ENCODE peak calls at places on chromosome 10, in five cellular contexts. W, E, A, Z and M are unnamed samples.

GRCh38 chr10:102831322-102832071 is 5.7 kb downstream of the CYP17A1 start:
- DNase-seq in Z (no peak), A (no peak), E (no peak), W (no peak), M (no peak)

GRCh38 chr10:22315455-22316285 is 518 bp upstream of the COMMD3 start:
- DNase-seq in W (no peak), E (peak), Z (no peak), A (no peak), M (no peak)

GRCh38 chr10:69406302-69406811 is 10.4 kb downstream of the TACR2 start:
- DNase-seq in A (no peak), E (peak), Z (no peak), W (no peak), M (no peak)

GRCh38 chr10:80500572-80501380 is 36.9 kb upstream of the SH2D4B start:
- DNase-seq in E (no peak), A (no peak), Z (peak), W (no peak), M (peak)

GRCh38 chr10:110498982-110499795 is 1.5 kb downstream of the DUSP5 start:
- DNase-seq in Z (peak), E (peak), A (no peak), W (peak), M (peak)

GRCh38 chr10:93481931-93482834 is at the start of gene MYOF:
- DNase-seq in A (peak), W (peak), Z (peak), E (peak), M (peak)

GRCh38 chr10:43287056-43288007 is 20.5 kb upstream of the RASGEF1A start:
- DNase-seq in W (peak), Z (peak), A (no peak), E (no peak), M (no peak)

GRCh38 chr10:54985732-54986131 is 184.7 kb upstream of the PCDH15 start:
- DNase-seq in W (no peak), E (no peak), A (no peak), Z (no peak), M (no peak)

GRCh38 chr10:71600856-71601255 is 118.7 kb downstream of the C10orf105 start:
- DNase-seq in W (no peak), A (no peak), Z (no peak), E (no peak), M (peak)

GRCh38 chr10:122830273-122830964 is 15.2 kb downstream of the CUZD1 start:
- DNase-seq in W (no peak), Z (no peak), A (no peak), E (no peak), M (no peak)

GRCh38 chr10:132454296-132455198 is 57.5 kb downstream of the PWWP2B start:
- DNase-seq in A (no peak), W (no peak), Z (no peak), E (no peak), M (no peak)

GRCh38 chr10:132452216-132452650 is 55.2 kb downstream of the PWWP2B start:
- DNase-seq in W (peak), E (no peak), Z (no peak), A (no peak), M (no peak)

GRCh38 chr10:132453470-132453861 is 56.5 kb downstream of the PWWP2B start:
- DNase-seq in W (no peak), A (no peak), Z (no peak), E (no peak), M (no peak)

GRCh38 chr10:132451506-132452215 is 54.7 kb downstream of the PWWP2B start:
- DNase-seq in E (no peak), Z (no peak), A (no peak), W (peak), M (no peak)

DNA sequence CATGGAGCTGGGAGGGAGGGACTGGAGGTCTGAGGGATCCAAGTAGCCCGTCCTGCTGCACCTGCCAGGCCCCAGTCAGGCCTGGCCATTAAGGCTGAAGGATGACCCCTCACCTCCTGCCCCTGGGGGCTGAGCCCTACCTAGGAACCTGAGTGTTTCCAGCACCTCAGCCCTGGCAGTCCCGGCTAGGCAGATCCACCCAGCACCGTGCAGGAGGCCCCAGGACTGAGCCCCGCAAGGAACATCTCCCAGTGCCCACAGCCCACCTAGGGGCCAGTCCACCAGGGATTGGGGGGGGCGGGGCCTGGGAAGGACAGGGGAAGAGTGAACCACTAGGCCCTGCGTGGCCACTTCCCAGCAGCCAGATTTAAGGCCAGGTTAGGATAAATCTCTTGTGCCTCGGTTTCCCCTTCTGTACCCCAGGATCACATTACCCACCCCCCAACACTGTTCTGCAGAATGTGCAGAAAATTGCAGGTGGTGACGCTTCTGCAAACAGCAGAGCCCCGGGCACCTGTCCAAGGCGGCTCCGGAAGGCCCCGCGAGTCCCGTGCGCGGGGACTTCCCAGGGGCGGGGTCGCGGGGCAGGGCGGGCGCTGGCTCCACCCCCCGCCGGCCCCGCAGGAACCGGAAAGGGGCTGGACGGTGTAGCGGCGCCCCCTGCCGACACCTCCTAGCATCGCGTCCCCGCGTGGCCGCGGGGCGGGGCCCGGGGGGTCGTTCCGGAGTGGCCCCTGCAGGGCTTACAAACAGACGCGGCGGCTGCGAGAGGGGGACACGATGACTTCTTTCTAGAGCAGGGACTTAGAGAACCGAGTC is 55.9 kb downstream of the PWWP2B start:
- DNase-seq in A (peak), E (peak), W (peak), Z (no peak), M (peak)
- H3K4me3 ChIP-seq in A (no peak), E (no peak), W (no peak), Z (no peak), M (no peak)

GRCh38 chr10:95755511-95756004 is 405 bp upstream of the ENTPD1 start:
- DNase-seq in Z (peak), E (no peak), A (peak), W (peak), M (no peak)
- TF ChIP-seq POLR2A in Z (peak), E (no peak), A (no peak), W (peak), M (no peak)

GRCh38 chr10:117178190-117178589 is 19.1 kb upstream of the KCNK18 start:
- DNase-seq in A (no peak), Z (no peak), E (no peak), W (no peak), M (no peak)

GRCh38 chr10:117170244-117170643 is 27.0 kb upstream of the KCNK18 start:
- DNase-seq in E (no peak), Z (no peak), A (no peak), W (no peak), M (no peak)

GRCh38 chr10:117174439-117175214 is 22.7 kb upstream of the KCNK18 start:
- DNase-seq in W (peak), E (peak), Z (peak), A (peak), M (peak)

GRCh38 chr10:117175901-117176534 is 21.3 kb upstream of the KCNK18 start:
- DNase-seq in W (peak), Z (peak), E (peak), A (peak), M (peak)

DNA sequence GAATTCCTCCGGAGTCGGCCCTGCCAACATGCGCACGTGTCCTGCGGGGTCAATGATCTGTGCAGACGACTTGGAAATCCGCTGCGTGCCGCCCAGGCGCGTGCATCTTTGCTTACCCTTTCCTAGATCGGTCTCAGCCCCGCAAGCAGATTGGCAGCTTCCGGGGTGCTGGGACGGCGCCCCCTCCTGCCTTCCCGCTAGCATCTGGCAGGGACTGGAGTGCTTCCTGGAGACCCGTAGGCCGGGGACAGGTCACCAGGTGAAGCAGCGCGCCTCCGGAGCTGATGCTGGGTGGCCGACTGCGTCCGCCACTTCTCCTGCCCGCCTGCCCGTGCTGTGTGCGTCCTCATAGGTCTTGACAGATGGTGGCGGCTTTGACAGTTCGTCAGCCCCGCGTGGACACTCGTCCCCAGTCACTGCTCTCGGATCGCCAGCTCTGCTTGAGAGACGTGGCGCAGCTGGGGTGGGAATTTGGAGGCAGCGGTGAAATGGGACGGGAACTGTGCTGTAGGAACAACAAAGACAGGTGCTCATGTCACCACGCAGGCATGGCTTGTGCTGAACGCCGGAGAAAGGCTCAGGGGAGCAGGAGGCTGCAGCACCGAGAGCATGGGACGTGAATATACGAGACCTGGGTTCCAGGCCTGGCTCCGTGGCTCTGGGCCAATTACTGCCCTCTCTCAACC is 21.9 kb upstream of the KCNK18 start:
- DNase-seq in E (peak), Z (no peak), A (peak), W (peak), M (peak)
- TF ChIP-seq CTCF in E (no peak), Z (no peak), A (no peak), W (no peak), M (no peak)

DNA sequence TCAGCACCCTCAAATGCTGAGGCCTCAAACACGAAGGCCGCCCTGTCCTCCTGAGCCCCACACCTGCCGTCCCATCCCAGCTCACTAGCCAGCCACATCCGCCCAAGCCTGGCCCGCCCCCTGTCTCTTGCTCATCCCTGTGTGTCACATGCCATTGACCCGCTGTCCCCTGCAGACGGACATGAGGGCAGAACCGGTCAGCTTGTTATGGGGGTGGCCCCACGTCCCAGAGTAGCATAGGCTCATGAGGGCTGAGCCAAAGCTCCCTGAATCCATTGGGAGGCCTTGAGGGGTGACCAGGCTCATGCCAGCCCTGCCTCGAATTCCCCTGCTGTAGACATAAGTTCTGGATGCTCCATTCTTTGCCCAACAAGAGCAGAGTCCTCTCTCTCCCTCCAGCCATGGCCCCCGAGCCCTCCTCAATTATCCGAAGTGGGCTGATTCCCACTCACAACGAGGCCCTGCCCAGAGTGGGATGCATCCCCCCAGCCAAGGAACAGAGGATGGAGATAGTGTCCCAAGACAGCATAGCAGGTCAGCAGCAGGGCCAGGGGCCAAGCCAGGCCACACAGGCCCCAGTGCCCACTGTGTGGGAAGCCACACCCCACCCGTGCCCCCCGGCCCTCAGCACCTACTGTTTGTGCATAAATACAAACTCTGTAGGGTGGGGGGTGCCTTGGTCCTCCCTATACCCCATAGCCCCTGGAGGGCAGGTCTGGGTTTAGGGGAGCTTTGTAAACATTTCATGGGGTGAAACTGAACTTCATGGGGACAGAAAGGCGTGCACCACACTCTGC is 42.1 kb downstream of the EBF3 start:
- DNase-seq in E (no peak), Z (no peak), A (no peak), W (no peak), M (no peak)
- H3K4me3 ChIP-seq in E (no peak), Z (no peak), A (no peak), W (no peak), M (no peak)

GRCh38 chr10:5888352-5888751 is 1.3 kb downstream of the ANKRD16 start:
- DNase-seq in W (no peak), Z (no peak), A (no peak), E (no peak), M (no peak)
- TF ChIP-seq POLR2A in W (no peak), Z (no peak), A (no peak), E (no peak), M (no peak)

GRCh38 chr10:35639651-35640311 is 2.3 kb downstream of the FZD8 start:
- DNase-seq in A (peak), Z (no peak), E (peak), W (peak), M (no peak)
- TF ChIP-seq CTCF in A (no peak), Z (no peak), E (peak), W (no peak), M (no peak)

DNA sequence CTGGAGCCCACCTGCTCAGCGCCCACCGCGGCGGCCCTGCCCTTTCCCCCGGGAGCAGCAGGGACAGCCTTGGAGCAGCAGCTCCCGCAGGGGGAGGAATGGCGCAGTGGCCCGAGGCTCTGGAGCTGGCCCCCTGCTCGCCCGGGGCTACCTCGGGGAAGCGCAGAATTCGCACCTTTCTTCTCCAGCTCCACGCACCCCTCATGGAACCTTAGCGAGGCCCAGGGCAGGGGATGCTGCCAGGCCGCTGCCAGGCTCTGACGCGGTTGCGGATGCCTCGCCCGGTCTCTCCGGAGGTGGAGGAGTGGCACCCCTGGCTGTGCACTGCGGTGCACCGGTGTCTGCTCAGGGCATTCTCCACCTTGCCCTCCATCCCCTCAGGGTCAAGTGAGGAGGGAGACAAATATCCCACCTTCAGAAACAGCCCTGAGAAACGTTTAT is 84.9 kb upstream of the MKI67 start:
- DNase-seq in A (no peak), E (peak), Z (no peak), W (no peak), M (no peak)
- H3K4me3 ChIP-seq in A (no peak), E (peak), Z (no peak), W (peak), M (no peak)

DNA sequence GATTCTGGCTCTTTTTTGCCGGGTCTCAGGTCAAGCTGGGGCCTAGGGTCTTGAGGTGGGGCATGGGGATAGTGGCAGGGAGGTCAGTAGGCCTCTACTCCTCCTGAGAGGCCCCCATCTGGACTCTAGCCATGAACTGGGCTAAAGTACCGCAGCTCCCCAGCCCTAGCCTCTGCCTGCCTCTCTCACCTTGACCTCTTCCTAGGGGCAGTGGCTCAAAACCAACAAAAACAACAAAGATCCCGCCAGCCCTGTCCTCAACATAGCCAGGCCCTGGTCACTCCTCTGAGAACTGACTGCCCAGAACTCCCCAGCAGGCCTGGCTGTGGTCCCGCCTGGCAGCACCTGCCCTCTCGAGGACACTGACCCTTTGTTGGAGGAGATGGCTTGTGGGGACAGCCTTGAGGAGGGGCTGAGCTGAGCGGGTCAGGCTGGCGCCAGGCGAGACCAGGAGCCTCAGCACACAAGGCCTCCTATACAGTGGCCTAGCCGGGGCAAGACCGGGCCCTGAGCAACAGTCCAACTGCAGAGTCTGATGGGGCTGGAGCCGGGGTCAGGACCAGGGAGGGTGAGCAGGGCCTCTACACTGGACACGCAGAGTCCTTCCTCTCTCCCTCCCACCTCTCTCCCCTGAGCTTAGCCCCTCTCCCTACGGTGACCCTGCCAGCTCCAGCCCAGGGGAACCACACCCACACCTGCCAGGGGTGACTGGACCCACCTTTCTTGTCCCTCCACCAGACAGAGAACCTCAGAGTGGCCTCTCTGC is 11.6 kb upstream of the PPIF start:
- DNase-seq in A (no peak), Z (no peak), W (no peak), E (no peak), M (no peak)
- TF ChIP-seq POLR2A in A (no peak), Z (no peak), W (no peak), E (no peak), M (no peak)